ENCODE peak calls at places on chromosomes 12 and 14, in four cellular contexts. Y, B, W and C are unnamed samples.

GRCh38 chr14:74596747-74597456 is 15.1 kb downstream of the LTBP2 start:
- DNase-seq in Y (no peak), B (no peak), W (peak), C (no peak)

GRCh38 chr12:113831016-113831415 is 135.1 kb downstream of the RBM19 start:
- DNase-seq in Y (no peak), B (no peak), W (peak), C (peak)

GRCh38 chr14:92711976-92712653 is 36.3 kb downstream of the LGMN start:
- DNase-seq in Y (no peak), B (no peak), W (no peak), C (no peak)

GRCh38 chr12:46386360-46386867 is 13.8 kb upstream of the SLC38A2 start:
- DNase-seq in Y (no peak), B (no peak), W (peak), C (peak)

GRCh38 chr12:101051901-101052550 is 158.0 kb downstream of the SLC5A8 start:
- DNase-seq in Y (no peak), B (no peak), W (peak), C (peak)

GRCh38 chr14:52706286-52706685 is 714 bp upstream of the PSMC6 start:
- DNase-seq in Y (no peak), B (no peak), W (peak), C (peak)

GRCh38 chr12:19382111-19382526 is 57.2 kb upstream of the AEBP2 start:
- DNase-seq in Y (no peak), B (no peak), W (peak), C (peak)

GRCh38 chr12:9792961-9793617 is 32.4 kb upstream of the CD69 start:
- DNase-seq in Y (no peak), B (no peak), W (peak), C (peak)

GRCh38 chr14:62709773-62710172 is 335.5 kb downstream of the KCNH5 start:
- DNase-seq in Y (no peak), B (no peak), W (no peak), C (no peak)

GRCh38 chr12:31117203-31118011 is 43.7 kb downstream of the DDX11 start:
- DNase-seq in Y (peak), B (no peak), W (peak), C (peak)

GRCh38 chr12:76563061-76563460 is 3.5 kb upstream of the OSBPL8 start:
- DNase-seq in Y (no peak), B (no peak), W (peak), C (no peak)

GRCh38 chr14:105700622-105701288 is 174.4 kb downstream of the TMEM121 start:
- DNase-seq in Y (no peak), B (no peak), W (no peak), C (peak)

GRCh38 chr12:14167005-14167628 is 185.7 kb upstream of the GRIN2B start:
- DNase-seq in Y (no peak), B (peak), W (peak), C (peak)

GRCh38 chr14:34433957-34434356 is 28.1 kb downstream of the SPTSSA start:
- DNase-seq in Y (no peak), B (no peak), W (no peak), C (no peak)

GRCh38 chr12:4270670-4271432 is 2.7 kb upstream of the CCND2 start:
- DNase-seq in Y (no peak), B (peak), W (peak), C (no peak)

GRCh38 chr12:86623267-86623666 is 367.1 kb upstream of the MGAT4C start:
- DNase-seq in Y (no peak), B (no peak), W (no peak), C (no peak)

GRCh38 chr14:51692646-51693045 is 40.9 kb downstream of the FRMD6 start:
- DNase-seq in Y (no peak), B (no peak), W (no peak), C (no peak)

GRCh38 chr12:91181053-91181452 is 1.6 kb downstream of the DCN start:
- DNase-seq in Y (no peak), B (no peak), W (peak), C (no peak)

GRCh38 chr14:102726191-102726949 is 50.9 kb upstream of the TRAF3 start:
- DNase-seq in Y (no peak), B (no peak), W (no peak), C (no peak)

GRCh38 chr14:106883218-106883692 is 1356.9 kb downstream of the TMEM121 start:
- DNase-seq in Y (no peak), B (no peak), W (peak), C (no peak)

GRCh38 chr12:52370906-52371608 is 3.8 kb upstream of the KRT85 start:
- DNase-seq in Y (no peak), B (peak), W (peak), C (no peak)

GRCh38 chr14:103132381-103133212 is 9.3 kb downstream of the TNFAIP2 start:
- DNase-seq in Y (no peak), B (peak), W (no peak), C (no peak)

GRCh38 chr12:53552346-53553327 is 45.4 kb upstream of the NPFF start:
- DNase-seq in Y (no peak), B (no peak), W (no peak), C (no peak)

GRCh38 chr12:75482636-75483035 is 2.1 kb downstream of the GLIPR1 start:
- DNase-seq in Y (no peak), B (no peak), W (peak), C (no peak)